ENCODE peak calls at places on chromosomes 16 and 17, in four cellular contexts. One of them, this sample, is unnamed.

GRCh38 chr16:49495596-49496355 is 122.2 kb downstream of the C16orf78 start:
- DNase-seq in SK-N-SH: no peak
- DNase-seq in K562: no peak
- DNase-seq in HepG2: no peak
- DNase-seq in this sample: no peak

GRCh38 chr17:55742272-55743102 is 8.4 kb upstream of the PCTP start:
- DNase-seq in SK-N-SH: no peak
- DNase-seq in K562: no peak
- DNase-seq in HepG2: peak
- DNase-seq in this sample: no peak

GRCh38 chr16:10514369-10515055 is 65.9 kb downstream of the EMP2 start:
- DNase-seq in SK-N-SH: peak
- DNase-seq in K562: peak
- DNase-seq in HepG2: peak
- DNase-seq in this sample: peak

GRCh38 chr16:59021751-59022150 is 287.6 kb upstream of the GOT2 start:
- DNase-seq in SK-N-SH: no peak
- DNase-seq in K562: no peak
- DNase-seq in HepG2: no peak
- DNase-seq in this sample: no peak

GRCh38 chr17:32671891-32672290 is 185.1 kb downstream of the CDK5R1 start:
- DNase-seq in SK-N-SH: no peak
- DNase-seq in K562: no peak
- DNase-seq in HepG2: no peak
- DNase-seq in this sample: no peak

GRCh38 chr16:15643453-15644305 is 725 bp upstream of the MARF1 start:
- DNase-seq in SK-N-SH: peak
- DNase-seq in K562: no peak
- DNase-seq in HepG2: peak
- DNase-seq in this sample: peak

GRCh38 chr16:16102738-16103137 is 120.6 kb downstream of the ABCC6 start:
- DNase-seq in SK-N-SH: no peak
- DNase-seq in K562: no peak
- DNase-seq in HepG2: no peak
- DNase-seq in this sample: no peak

GRCh38 chr17:8345052-8345690 is 5.5 kb downstream of the ODF4 start:
- DNase-seq in SK-N-SH: no peak
- DNase-seq in K562: no peak
- DNase-seq in HepG2: no peak
- DNase-seq in this sample: no peak

GRCh38 chr16:11310997-11311561 is 29.9 kb upstream of the PRM1 start:
- DNase-seq in SK-N-SH: no peak
- DNase-seq in K562: no peak
- DNase-seq in HepG2: no peak
- DNase-seq in this sample: no peak

GRCh38 chr16:84174396-84174795 is 12.5 kb downstream of the TAF1C start:
- DNase-seq in SK-N-SH: no peak
- DNase-seq in K562: no peak
- DNase-seq in HepG2: no peak
- DNase-seq in this sample: no peak

GRCh38 chr16:11410382-11411058 is 65.3 kb downstream of the RMI2 start:
- DNase-seq in SK-N-SH: no peak
- DNase-seq in K562: no peak
- DNase-seq in HepG2: no peak
- DNase-seq in this sample: no peak

GRCh38 chr16:83781-84615 is 6.0 kb downstream of the MPG start:
- DNase-seq in SK-N-SH: no peak
- DNase-seq in K562: no peak
- DNase-seq in HepG2: no peak
- DNase-seq in this sample: no peak

GRCh38 chr17:72287586-72287985 is 166.8 kb downstream of the SOX9 start:
- DNase-seq in SK-N-SH: no peak
- DNase-seq in K562: no peak
- DNase-seq in HepG2: no peak
- DNase-seq in this sample: no peak

GRCh38 chr17:1123397-1124237 is 56.2 kb downstream of the ABR start:
- DNase-seq in SK-N-SH: peak
- DNase-seq in K562: no peak
- DNase-seq in HepG2: no peak
- DNase-seq in this sample: no peak

GRCh38 chr16:64089697-64090096 is 1032.2 kb downstream of the CDH11 start:
- DNase-seq in SK-N-SH: peak
- DNase-seq in K562: no peak
- DNase-seq in HepG2: peak
- DNase-seq in this sample: no peak

GRCh38 chr16:84111481-84111880 is 5.3 kb downstream of the MBTPS1 start:
- DNase-seq in SK-N-SH: no peak
- DNase-seq in K562: no peak
- DNase-seq in HepG2: no peak
- DNase-seq in this sample: no peak

GRCh38 chr16:71440669-71441347 is 1.0 kb downstream of the TLE7 start:
- DNase-seq in SK-N-SH: peak
- DNase-seq in K562: peak
- DNase-seq in HepG2: peak
- DNase-seq in this sample: no peak

GRCh38 chr17:69535022-69535570 is 120.6 kb downstream of the MAP2K6 start:
- DNase-seq in SK-N-SH: no peak
- DNase-seq in K562: no peak
- DNase-seq in HepG2: no peak
- DNase-seq in this sample: no peak

GRCh38 chr17:75105269-75106080 is 4.3 kb upstream of the ARMC7 start:
- DNase-seq in SK-N-SH: peak
- DNase-seq in K562: peak
- DNase-seq in HepG2: peak
- DNase-seq in this sample: no peak

GRCh38 chr16:69796285-69797118 is 34.4 kb downstream of the WWP2 start:
- DNase-seq in SK-N-SH: peak
- DNase-seq in K562: peak
- DNase-seq in HepG2: peak
- DNase-seq in this sample: peak

GRCh38 chr17:602436-602835 is 112.2 kb downstream of the VPS53 start:
- DNase-seq in SK-N-SH: no peak
- DNase-seq in K562: no peak
- DNase-seq in HepG2: no peak
- DNase-seq in this sample: no peak

GRCh38 chr17:74959826-74960738 is 12.5 kb downstream of the HID1 start:
- DNase-seq in SK-N-SH: no peak
- DNase-seq in K562: peak
- DNase-seq in HepG2: no peak
- DNase-seq in this sample: no peak

GRCh38 chr16:74608944-74609343 is 2.0 kb upstream of the GLG1 start:
- DNase-seq in SK-N-SH: no peak
- DNase-seq in K562: no peak
- DNase-seq in HepG2: no peak
- DNase-seq in this sample: no peak

GRCh38 chr16:79808731-79809130 is 208.2 kb upstream of the MAF start:
- DNase-seq in SK-N-SH: no peak
- DNase-seq in K562: no peak
- DNase-seq in HepG2: no peak
- DNase-seq in this sample: no peak

GRCh38 chr16:8797364-8798173 is at the start of the genes PMM2 and TMEM186:
- DNase-seq in SK-N-SH: peak
- DNase-seq in K562: peak
- DNase-seq in HepG2: peak
- DNase-seq in this sample: peak

GRCh38 chr17:61159415-61159814 is 240.2 kb upstream of the TBX2 start:
- DNase-seq in SK-N-SH: no peak
- DNase-seq in K562: no peak
- DNase-seq in HepG2: no peak
- DNase-seq in this sample: no peak

GRCh38 chr17:61411114-61411943 is 11.7 kb downstream of the TBX2 start:
- DNase-seq in SK-N-SH: peak
- DNase-seq in K562: no peak
- DNase-seq in HepG2: no peak
- DNase-seq in this sample: no peak

GRCh38 chr16:66617728-66618127 is 13.2 kb downstream of the CMTM3 start:
- DNase-seq in SK-N-SH: no peak
- DNase-seq in K562: peak
- DNase-seq in HepG2: no peak
- DNase-seq in this sample: no peak

GRCh38 chr16:80580109-80580832 is 39.5 kb downstream of the DYNLRB2 start:
- DNase-seq in SK-N-SH: no peak
- DNase-seq in K562: no peak
- DNase-seq in HepG2: no peak
- DNase-seq in this sample: no peak

GRCh38 chr16:58733671-58734458 is at the start of gene GOT2:
- DNase-seq in SK-N-SH: peak
- DNase-seq in K562: peak
- DNase-seq in HepG2: peak
- DNase-seq in this sample: peak

GRCh38 chr17:54888981-54889380 is 11.7 kb upstream of the TOM1L1 start:
- DNase-seq in SK-N-SH: no peak
- DNase-seq in K562: no peak
- DNase-seq in HepG2: no peak
- DNase-seq in this sample: no peak

GRCh38 chr16:89330177-89330856 is 112.8 kb downstream of the ZNF778 start:
- DNase-seq in SK-N-SH: no peak
- DNase-seq in K562: peak
- DNase-seq in HepG2: peak
- DNase-seq in this sample: peak

GRCh38 chr16:2450535-2450934 is 9.4 kb upstream of the TEDC2 start:
- DNase-seq in SK-N-SH: no peak
- DNase-seq in K562: no peak
- DNase-seq in HepG2: no peak
- DNase-seq in this sample: no peak

GRCh38 chr16:11687606-11688519 is 19.6 kb downstream of the SNN start:
- DNase-seq in SK-N-SH: no peak
- DNase-seq in K562: no peak
- DNase-seq in HepG2: no peak
- DNase-seq in this sample: no peak

GRCh38 chr16:85145188-85145587 is 32.9 kb upstream of the CIBAR2 start:
- DNase-seq in SK-N-SH: no peak
- DNase-seq in K562: no peak
- DNase-seq in HepG2: no peak
- DNase-seq in this sample: no peak

GRCh38 chr16:72876221-72876620 is 171.7 kb downstream of the ZFHX3 start:
- DNase-seq in SK-N-SH: no peak
- DNase-seq in K562: no peak
- DNase-seq in HepG2: no peak
- DNase-seq in this sample: no peak

GRCh38 chr16:57565461-57565860 is 23.0 kb downstream of the ADGRG5 start:
- DNase-seq in SK-N-SH: no peak
- DNase-seq in K562: no peak
- DNase-seq in HepG2: no peak
- DNase-seq in this sample: no peak

GRCh38 chr16:88558457-88559442 is 11.5 kb upstream of the ZC3H18 start:
- DNase-seq in SK-N-SH: peak
- DNase-seq in K562: peak
- DNase-seq in HepG2: peak
- DNase-seq in this sample: peak

GRCh38 chr16:1322407-1322806 is 11.0 kb upstream of the BAIAP3 start:
- DNase-seq in SK-N-SH: no peak
- DNase-seq in K562: no peak
- DNase-seq in HepG2: no peak
- DNase-seq in this sample: no peak
- TF ChIP-seq ELF1 in SK-N-SH: no peak
- TF ChIP-seq ELF1 in K562: no peak
- TF ChIP-seq ELF1 in HepG2: no peak
- TF ChIP-seq ELF1 in this sample: no peak

GRCh38 chr17:41710472-41711090 is 1.6 kb upstream of the GAST start:
- DNase-seq in SK-N-SH: no peak
- DNase-seq in K562: peak
- DNase-seq in HepG2: no peak
- DNase-seq in this sample: no peak
- TF ChIP-seq ELF1 in SK-N-SH: no peak
- TF ChIP-seq ELF1 in K562: no peak
- TF ChIP-seq ELF1 in HepG2: no peak
- TF ChIP-seq ELF1 in this sample: no peak

GRCh38 chr16:75806487-75806886 is 80.2 kb upstream of the CPHXL start:
- DNase-seq in SK-N-SH: no peak
- DNase-seq in K562: no peak
- DNase-seq in HepG2: no peak
- DNase-seq in this sample: no peak
- TF ChIP-seq ELF1 in SK-N-SH: no peak
- TF ChIP-seq ELF1 in K562: no peak
- TF ChIP-seq ELF1 in HepG2: no peak
- TF ChIP-seq ELF1 in this sample: no peak

GRCh38 chr16:24309222-24309905 is 53.2 kb downstream of the CACNG3 start:
- DNase-seq in SK-N-SH: no peak
- DNase-seq in K562: no peak
- DNase-seq in HepG2: peak
- DNase-seq in this sample: peak
- TF ChIP-seq ELF1 in SK-N-SH: no peak
- TF ChIP-seq ELF1 in K562: no peak
- TF ChIP-seq ELF1 in HepG2: no peak
- TF ChIP-seq ELF1 in this sample: no peak

GRCh38 chr17:78037280-78037679 is 78.8 kb downstream of the TNRC6C start:
- DNase-seq in SK-N-SH: no peak
- DNase-seq in K562: no peak
- DNase-seq in HepG2: no peak
- DNase-seq in this sample: no peak

GRCh38 chr17:78038748-78039288 is 80.3 kb downstream of the TNRC6C start:
- DNase-seq in SK-N-SH: no peak
- DNase-seq in K562: no peak
- DNase-seq in HepG2: no peak
- DNase-seq in this sample: no peak

GRCh38 chr17:78041401-78042179 is 83.1 kb downstream of the TNRC6C start:
- DNase-seq in SK-N-SH: peak
- DNase-seq in K562: no peak
- DNase-seq in HepG2: no peak
- DNase-seq in this sample: no peak

GRCh38 chr17:78040561-78041400 is 82.3 kb downstream of the TNRC6C start:
- DNase-seq in SK-N-SH: peak
- DNase-seq in K562: no peak
- DNase-seq in HepG2: no peak
- DNase-seq in this sample: peak

DNA sequence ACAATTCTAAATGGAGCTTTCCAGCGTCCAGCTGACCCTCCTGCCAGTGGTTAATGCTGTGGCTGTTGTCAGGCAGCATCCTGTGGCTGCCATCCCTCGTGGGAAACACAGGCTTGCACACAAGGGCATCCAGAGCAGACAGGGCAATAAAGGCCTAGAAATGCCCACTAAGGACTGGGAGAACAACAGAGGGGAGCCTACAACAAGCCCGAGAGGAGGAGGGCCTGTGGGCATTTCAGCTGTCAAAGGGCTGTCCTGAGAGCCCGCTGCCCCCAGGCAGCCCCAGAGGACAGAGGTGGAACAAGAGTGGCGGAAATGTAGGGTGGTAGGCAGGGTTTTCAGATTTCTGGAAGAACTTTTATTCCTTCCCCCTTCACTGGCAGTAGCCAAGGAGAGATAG is 81.1 kb downstream of the TNRC6C start:
- DNase-seq in SK-N-SH: peak
- DNase-seq in K562: no peak
- DNase-seq in HepG2: no peak
- DNase-seq in this sample: no peak
- TF ChIP-seq ELF1 in SK-N-SH: no peak
- TF ChIP-seq ELF1 in K562: no peak
- TF ChIP-seq ELF1 in HepG2: no peak
- TF ChIP-seq ELF1 in this sample: no peak

This sample was measured in HCT116.